ENCODE peak calls at places on chromosomes 3 and 15, in four cellular contexts. One of them, this sample, is unnamed.

GRCh38 chr3:77464106-77464688 is 424.3 kb downstream of the ROBO2 start:
- DNase-seq in body of pancreas: no peak
- DNase-seq in psoas muscle: no peak
- DNase-seq in WTC11: no peak
- DNase-seq in this sample: no peak

GRCh38 chr3:194572131-194572789 is 61.0 kb downstream of the TMEM44 start:
- DNase-seq in psoas muscle: peak; percentile 72
- DNase-seq in WTC11: no peak
- DNase-seq in body of pancreas: peak; percentile 59
- DNase-seq in this sample: no peak

GRCh38 chr15:83206387-83206970 is 1.1 kb downstream of the HDGFL3 start:
- DNase-seq in body of pancreas: no peak
- DNase-seq in psoas muscle: no peak
- DNase-seq in WTC11: no peak
- DNase-seq in this sample: no peak

GRCh38 chr3:105611304-105612192 is 244.8 kb downstream of the ALCAM start:
- DNase-seq in WTC11: no peak
- DNase-seq in body of pancreas: peak; percentile 64
- DNase-seq in psoas muscle: no peak
- DNase-seq in this sample: no peak

GRCh38 chr15:82393671-82394070 is 35.9 kb upstream of the GOLGA6L9 start:
- DNase-seq in psoas muscle: no peak
- DNase-seq in body of pancreas: no peak
- DNase-seq in WTC11: no peak
- DNase-seq in this sample: no peak

GRCh38 chr3:59766165-59766872 is 716.5 kb upstream of the CFAP20DC start:
- DNase-seq in psoas muscle: no peak
- DNase-seq in body of pancreas: no peak
- DNase-seq in WTC11: no peak
- DNase-seq in this sample: no peak

GRCh38 chr3:71075481-71075880 is 508.0 kb downstream of the FOXP1 start:
- DNase-seq in WTC11: no peak
- DNase-seq in body of pancreas: no peak
- DNase-seq in psoas muscle: no peak
- DNase-seq in this sample: no peak

GRCh38 chr15:45162771-45163507 is 24.8 kb downstream of the SHF start:
- DNase-seq in body of pancreas: peak; percentile 82
- DNase-seq in psoas muscle: peak; percentile 76
- DNase-seq in WTC11: peak; percentile 90
- DNase-seq in this sample: peak; percentile 48

GRCh38 chr15:82183121-82184031 is 79.2 kb downstream of the EFL1 start:
- DNase-seq in WTC11: no peak
- DNase-seq in psoas muscle: no peak
- DNase-seq in body of pancreas: no peak
- DNase-seq in this sample: no peak

GRCh38 chr3:185824467-185825378 is at the start of gene IGF2BP2:
- DNase-seq in body of pancreas: peak; percentile 73
- DNase-seq in WTC11: peak; percentile 81
- DNase-seq in psoas muscle: peak; percentile 54
- DNase-seq in this sample: peak; percentile 44

GRCh38 chr3:52528596-52529375 is 4.9 kb downstream of the NT5DC2 start:
- DNase-seq in body of pancreas: peak; percentile 14
- DNase-seq in WTC11: peak; percentile 15
- DNase-seq in psoas muscle: no peak
- DNase-seq in this sample: peak; percentile 11

GRCh38 chr15:40471105-40471777 is 457 bp downstream of the CHST14 start:
- DNase-seq in body of pancreas: no peak
- DNase-seq in WTC11: peak; percentile 42
- DNase-seq in psoas muscle: peak; percentile 42
- DNase-seq in this sample: peak; percentile 40

GRCh38 chr15:70892912-70893560 is 410 bp downstream of the LRRC49 start:
- DNase-seq in WTC11: no peak
- DNase-seq in psoas muscle: no peak
- DNase-seq in body of pancreas: peak; percentile 15
- DNase-seq in this sample: no peak

GRCh38 chr15:26771168-26771916 is 1.5 kb downstream of the GABRB3 start:
- DNase-seq in WTC11: peak; percentile 91
- DNase-seq in body of pancreas: peak; percentile 43
- DNase-seq in psoas muscle: peak; percentile 15
- DNase-seq in this sample: no peak

GRCh38 chr3:197539651-197540051 is 16.1 kb downstream of the BDH1 start:
- DNase-seq in WTC11: no peak
- DNase-seq in body of pancreas: no peak
- DNase-seq in psoas muscle: no peak
- DNase-seq in this sample: no peak

GRCh38 chr15:71239592-71240364 is 124.5 kb downstream of the THSD4 start:
- DNase-seq in body of pancreas: no peak
- DNase-seq in WTC11: no peak
- DNase-seq in psoas muscle: no peak
- DNase-seq in this sample: no peak

GRCh38 chr15:57698243-57698642 is 8.3 kb upstream of the POLR2M start:
- DNase-seq in psoas muscle: no peak
- DNase-seq in WTC11: no peak
- DNase-seq in body of pancreas: no peak
- DNase-seq in this sample: no peak

GRCh38 chr3:52881834-52882233 is 15.5 kb downstream of the STIMATE start:
- DNase-seq in psoas muscle: no peak
- DNase-seq in body of pancreas: no peak
- DNase-seq in WTC11: no peak
- DNase-seq in this sample: no peak

GRCh38 chr3:50008931-50009330 is 69.0 kb downstream of the RBM6 start:
- DNase-seq in body of pancreas: no peak
- DNase-seq in psoas muscle: no peak
- DNase-seq in WTC11: no peak
- DNase-seq in this sample: no peak

GRCh38 chr3:162436826-162437225 is 940.2 kb downstream of the OTOL1 start:
- DNase-seq in psoas muscle: no peak
- DNase-seq in body of pancreas: no peak
- DNase-seq in WTC11: no peak
- DNase-seq in this sample: no peak

GRCh38 chr3:78026429-78026828 is 986.5 kb downstream of the ROBO2 start:
- DNase-seq in WTC11: no peak
- DNase-seq in body of pancreas: no peak
- DNase-seq in psoas muscle: no peak
- DNase-seq in this sample: no peak

GRCh38 chr3:184052773-184053172 is at the start of gene HTR3C:
- DNase-seq in body of pancreas: no peak
- DNase-seq in psoas muscle: no peak
- DNase-seq in WTC11: no peak
- DNase-seq in this sample: no peak

GRCh38 chr15:73286356-73286755 is 82.4 kb downstream of the HCN4 start:
- DNase-seq in psoas muscle: no peak
- DNase-seq in body of pancreas: no peak
- DNase-seq in WTC11: no peak
- DNase-seq in this sample: no peak

GRCh38 chr3:146544013-146544928 is at the start of gene PLSCR1:
- DNase-seq in body of pancreas: peak; percentile 91
- DNase-seq in WTC11: peak; percentile 86
- DNase-seq in psoas muscle: peak; percentile 93
- DNase-seq in this sample: peak; percentile 67

GRCh38 chr3:55673764-55674163 is 186.7 kb upstream of the WNT5A start:
- DNase-seq in WTC11: no peak
- DNase-seq in body of pancreas: no peak
- DNase-seq in psoas muscle: no peak
- DNase-seq in this sample: no peak

GRCh38 chr3:32743934-32744333 is 58.9 kb downstream of the CNOT10 start:
- DNase-seq in psoas muscle: no peak
- DNase-seq in WTC11: no peak
- DNase-seq in body of pancreas: no peak
- DNase-seq in this sample: no peak

GRCh38 chr15:99476413-99477222 is 89.2 kb upstream of the MEF2A start:
- DNase-seq in WTC11: no peak
- DNase-seq in body of pancreas: peak; percentile 28
- DNase-seq in psoas muscle: peak; percentile 82
- DNase-seq in this sample: peak; percentile 60

GRCh38 chr15:77589839-77590238 is 42.9 kb downstream of the LINGO1 start:
- DNase-seq in body of pancreas: peak; percentile 77
- DNase-seq in psoas muscle: no peak
- DNase-seq in WTC11: no peak
- DNase-seq in this sample: no peak

GRCh38 chr3:86988235-86988634 is 2.7 kb downstream of the VGLL3 start:
- DNase-seq in body of pancreas: no peak
- DNase-seq in WTC11: no peak
- DNase-seq in psoas muscle: no peak
- DNase-seq in this sample: no peak

GRCh38 chr3:24157106-24157505 is 212.0 kb downstream of the NR1D2 start:
- DNase-seq in body of pancreas: no peak
- DNase-seq in WTC11: no peak
- DNase-seq in psoas muscle: no peak
- DNase-seq in this sample: no peak

GRCh38 chr15:99969261-99969960 is 236.2 kb upstream of the LYSMD4 start:
- DNase-seq in body of pancreas: no peak
- DNase-seq in WTC11: no peak
- DNase-seq in psoas muscle: no peak
- DNase-seq in this sample: no peak

GRCh38 chr15:70180186-70180875 is 82.6 kb upstream of the TLE3 start:
- DNase-seq in WTC11: no peak
- DNase-seq in psoas muscle: no peak
- DNase-seq in body of pancreas: no peak
- DNase-seq in this sample: no peak

GRCh38 chr3:107408513-107408912 is 31.3 kb downstream of the CCDC54 start:
- DNase-seq in WTC11: no peak
- DNase-seq in body of pancreas: no peak
- DNase-seq in psoas muscle: no peak
- DNase-seq in this sample: no peak

GRCh38 chr3:105904683-105905320 is 36.0 kb upstream of the CBLB start:
- DNase-seq in body of pancreas: no peak
- DNase-seq in psoas muscle: no peak
- DNase-seq in WTC11: no peak
- DNase-seq in this sample: no peak

GRCh38 chr15:31476411-31476810 is 149.8 kb downstream of the KLF13 start:
- DNase-seq in body of pancreas: no peak
- DNase-seq in psoas muscle: no peak
- DNase-seq in WTC11: no peak
- DNase-seq in this sample: no peak

GRCh38 chr3:157190242-157190876 is 30.4 kb upstream of the CCNL1 start:
- DNase-seq in psoas muscle: no peak
- DNase-seq in body of pancreas: no peak
- DNase-seq in WTC11: no peak
- DNase-seq in this sample: no peak

GRCh38 chr15:80982205-80982604 is 7.4 kb downstream of the MESD start:
- DNase-seq in psoas muscle: no peak
- DNase-seq in body of pancreas: no peak
- DNase-seq in WTC11: no peak
- DNase-seq in this sample: no peak
- TF ChIP-seq CTCF in psoas muscle: no peak
- TF ChIP-seq CTCF in body of pancreas: no peak
- TF ChIP-seq CTCF in WTC11: no peak
- TF ChIP-seq CTCF in this sample: no peak

GRCh38 chr3:172328282-172328681 is 120.0 kb downstream of the GHSR start:
- DNase-seq in body of pancreas: no peak
- DNase-seq in psoas muscle: no peak
- DNase-seq in WTC11: no peak
- DNase-seq in this sample: no peak

GRCh38 chr3:172332256-172333041 is 115.8 kb downstream of the GHSR start:
- DNase-seq in WTC11: peak; percentile 72
- DNase-seq in body of pancreas: peak; percentile 71
- DNase-seq in psoas muscle: no peak
- DNase-seq in this sample: peak; percentile 26

GRCh38 chr3:172330413-172330812 is 117.8 kb downstream of the GHSR start:
- DNase-seq in body of pancreas: no peak
- DNase-seq in WTC11: no peak
- DNase-seq in psoas muscle: no peak
- DNase-seq in this sample: no peak

GRCh38 chr3:172326993-172327392 is 121.3 kb downstream of the GHSR start:
- DNase-seq in body of pancreas: no peak
- DNase-seq in WTC11: no peak
- DNase-seq in psoas muscle: no peak
- DNase-seq in this sample: no peak

DNA sequence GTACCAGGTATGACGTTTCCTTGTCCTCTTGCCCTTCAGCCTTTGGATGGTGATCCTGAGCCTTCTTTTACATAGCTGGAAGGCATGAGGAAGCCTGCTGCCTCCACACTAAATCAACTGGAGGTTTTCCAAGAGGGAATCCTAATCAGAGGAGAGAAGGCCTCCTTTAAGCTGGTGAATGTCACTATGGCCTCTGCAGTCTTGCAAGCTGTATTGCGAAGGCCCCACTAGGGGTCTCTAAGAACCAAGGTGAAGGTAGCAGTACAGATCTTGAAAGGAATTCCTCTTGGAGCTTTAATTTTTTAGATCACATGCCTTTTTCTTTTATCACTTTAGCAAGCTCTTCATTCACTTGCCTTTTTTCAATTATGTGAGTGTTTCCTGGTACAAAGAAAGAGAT is 119.2 kb downstream of the GHSR start:
- DNase-seq in psoas muscle: no peak
- DNase-seq in WTC11: no peak
- DNase-seq in body of pancreas: no peak
- DNase-seq in this sample: no peak
- TF ChIP-seq CTCF in psoas muscle: no peak
- TF ChIP-seq CTCF in WTC11: no peak
- TF ChIP-seq CTCF in body of pancreas: no peak
- TF ChIP-seq CTCF in this sample: no peak

GRCh38 chr15:68630836-68631235 is 52.0 kb downstream of the CORO2B start:
- DNase-seq in WTC11: no peak
- DNase-seq in body of pancreas: no peak
- DNase-seq in psoas muscle: no peak
- DNase-seq in this sample: no peak

GRCh38 chr15:68630205-68630555 is 51.4 kb downstream of the CORO2B start:
- DNase-seq in psoas muscle: no peak
- DNase-seq in WTC11: no peak
- DNase-seq in body of pancreas: no peak
- DNase-seq in this sample: no peak

GRCh38 chr15:68633181-68634121 is 54.7 kb downstream of the CORO2B start:
- DNase-seq in psoas muscle: no peak
- DNase-seq in body of pancreas: no peak
- DNase-seq in WTC11: no peak
- DNase-seq in this sample: no peak

GRCh38 chr15:68632101-68632500 is 53.3 kb downstream of the CORO2B start:
- DNase-seq in psoas muscle: no peak
- DNase-seq in WTC11: no peak
- DNase-seq in body of pancreas: no peak
- DNase-seq in this sample: no peak

GRCh38 chr15:68631621-68632051 is 52.8 kb downstream of the CORO2B start:
- DNase-seq in psoas muscle: no peak
- DNase-seq in WTC11: peak; percentile 63
- DNase-seq in body of pancreas: peak; percentile 22
- DNase-seq in this sample: peak; percentile 37
- TF ChIP-seq CTCF in psoas muscle: no peak
- TF ChIP-seq CTCF in WTC11: no peak
- TF ChIP-seq CTCF in body of pancreas: no peak
- TF ChIP-seq CTCF in this sample: no peak

GRCh38 chr15:46309914-46310313 is 675.1 kb downstream of the SQOR start:
- DNase-seq in WTC11: peak; percentile 17
- DNase-seq in psoas muscle: no peak
- DNase-seq in body of pancreas: no peak
- DNase-seq in this sample: no peak
- TF ChIP-seq CTCF in WTC11: no peak
- TF ChIP-seq CTCF in psoas muscle: no peak
- TF ChIP-seq CTCF in body of pancreas: no peak
- TF ChIP-seq CTCF in this sample: no peak